ENCODE peak calls at places on chromosomes 6 and 20, in nine cellular contexts. One of them, this sample, is unnamed.

GRCh38 chr6:34391711-34392496 is 565 bp downstream of the NUDT3 start:
- DNase-seq in amniotic stem cell: no peak
- DNase-seq in nucleus accumbens: peak
- DNase-seq in activated CD8-positive, alpha-beta memory T cell treated with anti-CD3 and anti-CD28 coated beads for 4 hours: peak
- DNase-seq in uterus: peak
- DNase-seq in HEK293T: peak
- DNase-seq in epithelial cell of esophagus: peak
- DNase-seq in stomach: peak
- DNase-seq in activated T-helper 1 cell treated with anti-CD3 and anti-CD28 coated beads, Interleukin-2, amount 50 U/mL, for 16 hours: peak
- DNase-seq in this sample: peak

GRCh38 chr6:157240059-157240959 is 83.0 kb downstream of the TMEM242 start:
- DNase-seq in stomach: no peak
- DNase-seq in activated T-helper 1 cell treated with anti-CD3 and anti-CD28 coated beads, Interleukin-2, amount 50 U/mL, for 16 hours: no peak
- DNase-seq in activated CD8-positive, alpha-beta memory T cell treated with anti-CD3 and anti-CD28 coated beads for 4 hours: no peak
- DNase-seq in amniotic stem cell: no peak
- DNase-seq in epithelial cell of esophagus: peak
- DNase-seq in nucleus accumbens: peak
- DNase-seq in HEK293T: peak
- DNase-seq in uterus: peak
- DNase-seq in this sample: no peak

GRCh38 chr20:17226410-17227198 is at the start of gene PCSK2:
- DNase-seq in HEK293T: peak
- DNase-seq in stomach: peak
- DNase-seq in amniotic stem cell: peak
- DNase-seq in uterus: no peak
- DNase-seq in activated CD8-positive, alpha-beta memory T cell treated with anti-CD3 and anti-CD28 coated beads for 4 hours: no peak
- DNase-seq in nucleus accumbens: no peak
- DNase-seq in epithelial cell of esophagus: peak
- DNase-seq in activated T-helper 1 cell treated with anti-CD3 and anti-CD28 coated beads, Interleukin-2, amount 50 U/mL, for 16 hours: no peak
- DNase-seq in this sample: no peak

GRCh38 chr6:106745824-106746610 is 116.6 kb downstream of the QRSL1 start:
- DNase-seq in nucleus accumbens: no peak
- DNase-seq in HEK293T: no peak
- DNase-seq in uterus: no peak
- DNase-seq in epithelial cell of esophagus: peak
- DNase-seq in stomach: no peak
- DNase-seq in amniotic stem cell: no peak
- DNase-seq in activated CD8-positive, alpha-beta memory T cell treated with anti-CD3 and anti-CD28 coated beads for 4 hours: no peak
- DNase-seq in activated T-helper 1 cell treated with anti-CD3 and anti-CD28 coated beads, Interleukin-2, amount 50 U/mL, for 16 hours: no peak
- DNase-seq in this sample: no peak

GRCh38 chr6:2505624-2506023 is 245.1 kb downstream of the MYLK4 start:
- DNase-seq in uterus: no peak
- DNase-seq in amniotic stem cell: no peak
- DNase-seq in activated CD8-positive, alpha-beta memory T cell treated with anti-CD3 and anti-CD28 coated beads for 4 hours: no peak
- DNase-seq in stomach: no peak
- DNase-seq in epithelial cell of esophagus: no peak
- DNase-seq in nucleus accumbens: no peak
- DNase-seq in HEK293T: peak
- DNase-seq in activated T-helper 1 cell treated with anti-CD3 and anti-CD28 coated beads, Interleukin-2, amount 50 U/mL, for 16 hours: no peak
- DNase-seq in this sample: no peak

GRCh38 chr6:75480425-75480824 is 13.2 kb downstream of the FILIP1 start:
- DNase-seq in stomach: no peak
- DNase-seq in nucleus accumbens: no peak
- DNase-seq in amniotic stem cell: no peak
- DNase-seq in uterus: no peak
- DNase-seq in activated T-helper 1 cell treated with anti-CD3 and anti-CD28 coated beads, Interleukin-2, amount 50 U/mL, for 16 hours: no peak
- DNase-seq in HEK293T: no peak
- DNase-seq in epithelial cell of esophagus: no peak
- DNase-seq in activated CD8-positive, alpha-beta memory T cell treated with anti-CD3 and anti-CD28 coated beads for 4 hours: no peak
- DNase-seq in this sample: no peak

GRCh38 chr6:69729870-69730449 is 66.8 kb downstream of the LMBRD1 start:
- DNase-seq in epithelial cell of esophagus: no peak
- DNase-seq in HEK293T: no peak
- DNase-seq in uterus: no peak
- DNase-seq in amniotic stem cell: no peak
- DNase-seq in stomach: no peak
- DNase-seq in nucleus accumbens: no peak
- DNase-seq in activated CD8-positive, alpha-beta memory T cell treated with anti-CD3 and anti-CD28 coated beads for 4 hours: no peak
- DNase-seq in activated T-helper 1 cell treated with anti-CD3 and anti-CD28 coated beads, Interleukin-2, amount 50 U/mL, for 16 hours: no peak
- DNase-seq in this sample: no peak

GRCh38 chr6:150256618-150257272 is 112.1 kb upstream of the IYD start:
- DNase-seq in uterus: no peak
- DNase-seq in nucleus accumbens: no peak
- DNase-seq in epithelial cell of esophagus: peak
- DNase-seq in amniotic stem cell: peak
- DNase-seq in activated T-helper 1 cell treated with anti-CD3 and anti-CD28 coated beads, Interleukin-2, amount 50 U/mL, for 16 hours: no peak
- DNase-seq in stomach: no peak
- DNase-seq in HEK293T: no peak
- DNase-seq in activated CD8-positive, alpha-beta memory T cell treated with anti-CD3 and anti-CD28 coated beads for 4 hours: no peak
- DNase-seq in this sample: no peak

GRCh38 chr6:35359744-35360348 is 17.5 kb downstream of the PPARD start:
- DNase-seq in activated T-helper 1 cell treated with anti-CD3 and anti-CD28 coated beads, Interleukin-2, amount 50 U/mL, for 16 hours: no peak
- DNase-seq in nucleus accumbens: no peak
- DNase-seq in epithelial cell of esophagus: peak
- DNase-seq in HEK293T: no peak
- DNase-seq in activated CD8-positive, alpha-beta memory T cell treated with anti-CD3 and anti-CD28 coated beads for 4 hours: no peak
- DNase-seq in amniotic stem cell: no peak
- DNase-seq in uterus: no peak
- DNase-seq in stomach: no peak
- DNase-seq in this sample: no peak

GRCh38 chr20:46430921-46431712 is 24.7 kb upstream of the ELMO2 start:
- DNase-seq in stomach: no peak
- DNase-seq in activated CD8-positive, alpha-beta memory T cell treated with anti-CD3 and anti-CD28 coated beads for 4 hours: no peak
- DNase-seq in HEK293T: no peak
- DNase-seq in amniotic stem cell: no peak
- DNase-seq in activated T-helper 1 cell treated with anti-CD3 and anti-CD28 coated beads, Interleukin-2, amount 50 U/mL, for 16 hours: no peak
- DNase-seq in epithelial cell of esophagus: no peak
- DNase-seq in uterus: no peak
- DNase-seq in nucleus accumbens: peak
- DNase-seq in this sample: no peak

GRCh38 chr6:150076196-150076893 is 7.4 kb upstream of the ULBP3 start:
- DNase-seq in amniotic stem cell: no peak
- DNase-seq in activated CD8-positive, alpha-beta memory T cell treated with anti-CD3 and anti-CD28 coated beads for 4 hours: no peak
- DNase-seq in HEK293T: peak
- DNase-seq in activated T-helper 1 cell treated with anti-CD3 and anti-CD28 coated beads, Interleukin-2, amount 50 U/mL, for 16 hours: no peak
- DNase-seq in epithelial cell of esophagus: peak
- DNase-seq in stomach: no peak
- DNase-seq in uterus: no peak
- DNase-seq in nucleus accumbens: no peak
- DNase-seq in this sample: no peak

GRCh38 chr6:106751501-106752252 is 122.3 kb downstream of the QRSL1 start:
- DNase-seq in nucleus accumbens: no peak
- DNase-seq in uterus: no peak
- DNase-seq in HEK293T: no peak
- DNase-seq in activated T-helper 1 cell treated with anti-CD3 and anti-CD28 coated beads, Interleukin-2, amount 50 U/mL, for 16 hours: no peak
- DNase-seq in epithelial cell of esophagus: peak
- DNase-seq in amniotic stem cell: no peak
- DNase-seq in stomach: peak
- DNase-seq in activated CD8-positive, alpha-beta memory T cell treated with anti-CD3 and anti-CD28 coated beads for 4 hours: no peak
- DNase-seq in this sample: no peak

GRCh38 chr20:64161595-64162238 is 2.5 kb upstream of the MYT1 start:
- DNase-seq in HEK293T: peak
- DNase-seq in stomach: no peak
- DNase-seq in epithelial cell of esophagus: peak
- DNase-seq in nucleus accumbens: no peak
- DNase-seq in activated T-helper 1 cell treated with anti-CD3 and anti-CD28 coated beads, Interleukin-2, amount 50 U/mL, for 16 hours: no peak
- DNase-seq in amniotic stem cell: no peak
- DNase-seq in uterus: no peak
- DNase-seq in activated CD8-positive, alpha-beta memory T cell treated with anti-CD3 and anti-CD28 coated beads for 4 hours: no peak
- DNase-seq in this sample: no peak

GRCh38 chr20:3431109-3431508 is 23.6 kb upstream of the DNAAF9 start:
- DNase-seq in epithelial cell of esophagus: no peak
- DNase-seq in nucleus accumbens: no peak
- DNase-seq in amniotic stem cell: no peak
- DNase-seq in uterus: no peak
- DNase-seq in activated T-helper 1 cell treated with anti-CD3 and anti-CD28 coated beads, Interleukin-2, amount 50 U/mL, for 16 hours: no peak
- DNase-seq in activated CD8-positive, alpha-beta memory T cell treated with anti-CD3 and anti-CD28 coated beads for 4 hours: no peak
- DNase-seq in HEK293T: no peak
- DNase-seq in stomach: no peak
- DNase-seq in this sample: no peak

GRCh38 chr6:42370323-42370985 is 81.3 kb downstream of the TRERF1 start:
- DNase-seq in uterus: no peak
- DNase-seq in amniotic stem cell: no peak
- DNase-seq in activated CD8-positive, alpha-beta memory T cell treated with anti-CD3 and anti-CD28 coated beads for 4 hours: no peak
- DNase-seq in epithelial cell of esophagus: no peak
- DNase-seq in stomach: no peak
- DNase-seq in activated T-helper 1 cell treated with anti-CD3 and anti-CD28 coated beads, Interleukin-2, amount 50 U/mL, for 16 hours: no peak
- DNase-seq in nucleus accumbens: no peak
- DNase-seq in HEK293T: no peak
- DNase-seq in this sample: no peak

GRCh38 chr6:123529843-123530242 is 106.9 kb downstream of the TRDN start:
- DNase-seq in epithelial cell of esophagus: peak
- DNase-seq in activated CD8-positive, alpha-beta memory T cell treated with anti-CD3 and anti-CD28 coated beads for 4 hours: no peak
- DNase-seq in HEK293T: no peak
- DNase-seq in stomach: no peak
- DNase-seq in activated T-helper 1 cell treated with anti-CD3 and anti-CD28 coated beads, Interleukin-2, amount 50 U/mL, for 16 hours: no peak
- DNase-seq in amniotic stem cell: no peak
- DNase-seq in nucleus accumbens: no peak
- DNase-seq in uterus: no peak
- DNase-seq in this sample: no peak

GRCh38 chr6:54291146-54291545 is 17.1 kb upstream of the TINAG start:
- DNase-seq in uterus: no peak
- DNase-seq in stomach: no peak
- DNase-seq in HEK293T: no peak
- DNase-seq in nucleus accumbens: no peak
- DNase-seq in activated CD8-positive, alpha-beta memory T cell treated with anti-CD3 and anti-CD28 coated beads for 4 hours: no peak
- DNase-seq in amniotic stem cell: peak
- DNase-seq in epithelial cell of esophagus: peak
- DNase-seq in activated T-helper 1 cell treated with anti-CD3 and anti-CD28 coated beads, Interleukin-2, amount 50 U/mL, for 16 hours: no peak
- DNase-seq in this sample: no peak

GRCh38 chr6:8268606-8269005 is 166.3 kb upstream of the EEF1E1 start:
- DNase-seq in amniotic stem cell: no peak
- DNase-seq in activated CD8-positive, alpha-beta memory T cell treated with anti-CD3 and anti-CD28 coated beads for 4 hours: no peak
- DNase-seq in activated T-helper 1 cell treated with anti-CD3 and anti-CD28 coated beads, Interleukin-2, amount 50 U/mL, for 16 hours: no peak
- DNase-seq in uterus: no peak
- DNase-seq in epithelial cell of esophagus: no peak
- DNase-seq in HEK293T: no peak
- DNase-seq in stomach: no peak
- DNase-seq in nucleus accumbens: no peak
- DNase-seq in this sample: no peak

GRCh38 chr20:48649868-48650267 is 177.9 kb downstream of the PREX1 start:
- DNase-seq in amniotic stem cell: no peak
- DNase-seq in HEK293T: no peak
- DNase-seq in activated T-helper 1 cell treated with anti-CD3 and anti-CD28 coated beads, Interleukin-2, amount 50 U/mL, for 16 hours: no peak
- DNase-seq in uterus: no peak
- DNase-seq in epithelial cell of esophagus: no peak
- DNase-seq in nucleus accumbens: no peak
- DNase-seq in stomach: no peak
- DNase-seq in activated CD8-positive, alpha-beta memory T cell treated with anti-CD3 and anti-CD28 coated beads for 4 hours: no peak
- DNase-seq in this sample: no peak

GRCh38 chr6:134074151-134074712 is 21.8 kb upstream of the SLC2A12 start:
- DNase-seq in nucleus accumbens: peak
- DNase-seq in uterus: no peak
- DNase-seq in HEK293T: no peak
- DNase-seq in activated CD8-positive, alpha-beta memory T cell treated with anti-CD3 and anti-CD28 coated beads for 4 hours: no peak
- DNase-seq in epithelial cell of esophagus: no peak
- DNase-seq in activated T-helper 1 cell treated with anti-CD3 and anti-CD28 coated beads, Interleukin-2, amount 50 U/mL, for 16 hours: no peak
- DNase-seq in amniotic stem cell: no peak
- DNase-seq in stomach: no peak
- DNase-seq in this sample: no peak

GRCh38 chr6:143223895-143224294 is 163.2 kb downstream of the AIG1 start:
- DNase-seq in HEK293T: peak
- DNase-seq in amniotic stem cell: no peak
- DNase-seq in nucleus accumbens: no peak
- DNase-seq in uterus: peak
- DNase-seq in epithelial cell of esophagus: no peak
- DNase-seq in activated CD8-positive, alpha-beta memory T cell treated with anti-CD3 and anti-CD28 coated beads for 4 hours: no peak
- DNase-seq in activated T-helper 1 cell treated with anti-CD3 and anti-CD28 coated beads, Interleukin-2, amount 50 U/mL, for 16 hours: no peak
- DNase-seq in stomach: no peak
- DNase-seq in this sample: no peak

GRCh38 chr6:152124432-152125074 is 317.1 kb downstream of the ESR1 start:
- DNase-seq in epithelial cell of esophagus: peak
- DNase-seq in nucleus accumbens: no peak
- DNase-seq in amniotic stem cell: peak
- DNase-seq in HEK293T: peak
- DNase-seq in activated CD8-positive, alpha-beta memory T cell treated with anti-CD3 and anti-CD28 coated beads for 4 hours: no peak
- DNase-seq in activated T-helper 1 cell treated with anti-CD3 and anti-CD28 coated beads, Interleukin-2, amount 50 U/mL, for 16 hours: no peak
- DNase-seq in stomach: no peak
- DNase-seq in uterus: no peak
- DNase-seq in this sample: no peak

GRCh38 chr6:100763617-100764016 is 117.5 kb downstream of the ASCC3 start:
- DNase-seq in stomach: no peak
- DNase-seq in activated CD8-positive, alpha-beta memory T cell treated with anti-CD3 and anti-CD28 coated beads for 4 hours: no peak
- DNase-seq in HEK293T: no peak
- DNase-seq in amniotic stem cell: no peak
- DNase-seq in activated T-helper 1 cell treated with anti-CD3 and anti-CD28 coated beads, Interleukin-2, amount 50 U/mL, for 16 hours: no peak
- DNase-seq in epithelial cell of esophagus: no peak
- DNase-seq in uterus: no peak
- DNase-seq in nucleus accumbens: no peak
- DNase-seq in this sample: no peak

GRCh38 chr20:6828794-6829423 is 61.4 kb downstream of the BMP2 start:
- DNase-seq in HEK293T: peak
- DNase-seq in epithelial cell of esophagus: peak
- DNase-seq in stomach: peak
- DNase-seq in uterus: peak
- DNase-seq in activated CD8-positive, alpha-beta memory T cell treated with anti-CD3 and anti-CD28 coated beads for 4 hours: no peak
- DNase-seq in nucleus accumbens: peak
- DNase-seq in activated T-helper 1 cell treated with anti-CD3 and anti-CD28 coated beads, Interleukin-2, amount 50 U/mL, for 16 hours: no peak
- DNase-seq in amniotic stem cell: peak
- DNase-seq in this sample: no peak

GRCh38 chr20:63627700-63628245 is 872 bp upstream of the GMEB2 start:
- DNase-seq in uterus: no peak
- DNase-seq in amniotic stem cell: no peak
- DNase-seq in epithelial cell of esophagus: no peak
- DNase-seq in activated T-helper 1 cell treated with anti-CD3 and anti-CD28 coated beads, Interleukin-2, amount 50 U/mL, for 16 hours: no peak
- DNase-seq in HEK293T: no peak
- DNase-seq in nucleus accumbens: no peak
- DNase-seq in stomach: no peak
- DNase-seq in activated CD8-positive, alpha-beta memory T cell treated with anti-CD3 and anti-CD28 coated beads for 4 hours: no peak
- DNase-seq in this sample: no peak

GRCh38 chr6:10268661-10269060 is 146.2 kb downstream of the TFAP2A start:
- DNase-seq in activated CD8-positive, alpha-beta memory T cell treated with anti-CD3 and anti-CD28 coated beads for 4 hours: no peak
- DNase-seq in stomach: no peak
- DNase-seq in nucleus accumbens: no peak
- DNase-seq in amniotic stem cell: no peak
- DNase-seq in HEK293T: no peak
- DNase-seq in epithelial cell of esophagus: no peak
- DNase-seq in activated T-helper 1 cell treated with anti-CD3 and anti-CD28 coated beads, Interleukin-2, amount 50 U/mL, for 16 hours: no peak
- DNase-seq in uterus: no peak
- DNase-seq in this sample: no peak

GRCh38 chr6:167464177-167464576 is 139.3 kb downstream of the TTLL2 start:
- DNase-seq in amniotic stem cell: no peak
- DNase-seq in uterus: no peak
- DNase-seq in activated T-helper 1 cell treated with anti-CD3 and anti-CD28 coated beads, Interleukin-2, amount 50 U/mL, for 16 hours: no peak
- DNase-seq in nucleus accumbens: no peak
- DNase-seq in activated CD8-positive, alpha-beta memory T cell treated with anti-CD3 and anti-CD28 coated beads for 4 hours: no peak
- DNase-seq in stomach: no peak
- DNase-seq in epithelial cell of esophagus: no peak
- DNase-seq in HEK293T: no peak
- DNase-seq in this sample: no peak

GRCh38 chr6:102981631-102982030 is 1588.1 kb downstream of the GRIK2 start:
- DNase-seq in stomach: no peak
- DNase-seq in activated T-helper 1 cell treated with anti-CD3 and anti-CD28 coated beads, Interleukin-2, amount 50 U/mL, for 16 hours: no peak
- DNase-seq in uterus: no peak
- DNase-seq in HEK293T: no peak
- DNase-seq in activated CD8-positive, alpha-beta memory T cell treated with anti-CD3 and anti-CD28 coated beads for 4 hours: no peak
- DNase-seq in epithelial cell of esophagus: no peak
- DNase-seq in amniotic stem cell: no peak
- DNase-seq in nucleus accumbens: no peak
- DNase-seq in this sample: no peak

GRCh38 chr20:57568088-57568896 is 7.4 kb downstream of the PCK1 start:
- DNase-seq in nucleus accumbens: no peak
- DNase-seq in epithelial cell of esophagus: no peak
- DNase-seq in activated CD8-positive, alpha-beta memory T cell treated with anti-CD3 and anti-CD28 coated beads for 4 hours: no peak
- DNase-seq in activated T-helper 1 cell treated with anti-CD3 and anti-CD28 coated beads, Interleukin-2, amount 50 U/mL, for 16 hours: no peak
- DNase-seq in amniotic stem cell: no peak
- DNase-seq in stomach: no peak
- DNase-seq in HEK293T: no peak
- DNase-seq in uterus: no peak
- DNase-seq in this sample: no peak

GRCh38 chr6:35363293-35363750 is 21.0 kb downstream of the PPARD start:
- DNase-seq in uterus: no peak
- DNase-seq in epithelial cell of esophagus: no peak
- DNase-seq in stomach: no peak
- DNase-seq in HEK293T: peak
- DNase-seq in activated T-helper 1 cell treated with anti-CD3 and anti-CD28 coated beads, Interleukin-2, amount 50 U/mL, for 16 hours: no peak
- DNase-seq in amniotic stem cell: no peak
- DNase-seq in nucleus accumbens: no peak
- DNase-seq in activated CD8-positive, alpha-beta memory T cell treated with anti-CD3 and anti-CD28 coated beads for 4 hours: no peak
- DNase-seq in this sample: no peak

GRCh38 chr20:52251137-52251700 is 59.6 kb upstream of the ZFP64 start:
- DNase-seq in activated T-helper 1 cell treated with anti-CD3 and anti-CD28 coated beads, Interleukin-2, amount 50 U/mL, for 16 hours: no peak
- DNase-seq in HEK293T: no peak
- DNase-seq in nucleus accumbens: no peak
- DNase-seq in activated CD8-positive, alpha-beta memory T cell treated with anti-CD3 and anti-CD28 coated beads for 4 hours: no peak
- DNase-seq in stomach: no peak
- DNase-seq in amniotic stem cell: no peak
- DNase-seq in epithelial cell of esophagus: no peak
- DNase-seq in uterus: no peak
- DNase-seq in this sample: no peak